ENCODE peak calls at places on chromosomes 2 and 18, in seven cellular contexts. O is Panc1, Z is cardiac muscle cell, S is mammary epithelial cell, T is IMR-90, B is heart left ventricle, Y is thyroid gland. P is an unnamed sample. For H3K4me1, the result is how much of the 10 kb centered on the place peaks cover.

GRCh38 chr18:58390399-58390798 is 238.5 kb downstream of the ALPK2 start:
- DNase-seq in T (no peak), B (no peak), S (no peak), Z (no peak), Y (no peak), O (no peak), P (no peak)

GRCh38 chr18:43563780-43564179 is 286.5 kb upstream of the SYT4 start:
- DNase-seq in Y (peak), B (no peak), S (peak), T (peak), O (no peak), Z (peak), P (no peak)

GRCh38 chr2:240615830-240616547 is 9.3 kb upstream of the GPR35 start:
- DNase-seq in Y (peak), O (no peak), T (no peak), Z (peak), B (peak), S (no peak), P (peak)

GRCh38 chr2:36541891-36542595 is 55.9 kb downstream of the FEZ2 start:
- DNase-seq in Z (no peak), S (no peak), B (no peak), Y (no peak), T (no peak), O (no peak), P (no peak)

GRCh38 chr18:22167471-22168151 is 1.8 kb upstream of the GATA6 start:
- DNase-seq in O (no peak), S (no peak), Z (peak), T (no peak), B (no peak), Y (peak), P (peak)

GRCh38 chr2:181037922-181038321 is 57.5 kb downstream of the UBE2E3 start:
- DNase-seq in Y (no peak), T (peak), Z (peak), O (no peak), S (peak), B (no peak), P (no peak)

GRCh38 chr18:27750014-27750413 is 426.9 kb downstream of the CDH2 start:
- DNase-seq in Y (no peak), O (no peak), B (no peak), Z (peak), T (peak), S (peak), P (no peak)

GRCh38 chr2:23532311-23533013 is 147.5 kb downstream of the KLHL29 start:
- DNase-seq in Y (no peak), O (no peak), S (no peak), T (no peak), B (peak), Z (no peak), P (no peak)

GRCh38 chr18:31303771-31304170 is 14.2 kb upstream of the DSG1 start:
- DNase-seq in Z (no peak), Y (no peak), B (no peak), T (peak), S (no peak), O (no peak), P (no peak)

GRCh38 chr2:130391058-130391871 is 35.4 kb downstream of the PTPN18 start:
- DNase-seq in S (peak), O (no peak), Y (peak), T (peak), Z (peak), B (peak), P (no peak)

DNA sequence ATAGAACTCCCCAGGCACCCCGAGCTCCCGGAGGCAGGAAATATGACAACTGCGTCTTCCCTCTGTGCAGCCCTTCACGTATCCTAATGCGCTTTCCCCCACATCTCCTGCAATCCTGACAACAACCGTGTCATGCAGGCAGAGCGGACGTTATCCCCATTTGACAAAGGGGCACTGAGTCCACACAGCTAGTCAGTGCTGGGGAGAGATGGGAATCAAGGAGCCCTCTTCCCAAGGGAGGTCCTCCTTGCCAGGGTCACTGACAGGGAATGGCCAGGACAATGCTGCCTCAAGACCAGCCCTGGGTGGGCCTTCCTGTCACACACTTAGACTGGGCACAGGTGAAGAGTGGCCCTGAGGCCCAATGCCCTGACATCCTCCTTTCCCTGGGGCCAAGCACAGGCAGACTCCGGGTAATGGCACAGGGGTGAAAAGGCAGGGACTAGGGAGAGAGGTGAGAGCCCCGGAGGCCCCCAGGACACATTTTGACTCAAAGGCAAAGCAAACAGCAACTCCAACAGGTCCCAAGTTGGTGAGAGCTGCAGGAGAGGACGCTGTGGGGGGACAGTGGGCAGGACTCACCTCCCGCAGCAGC is 2.2 kb downstream of the ADCY3 start:
- DNase-seq in Y (no peak), T (no peak), O (no peak), B (no peak), Z (no peak), S (no peak), P (no peak)
- H3K4me1 ChIP-seq in Y (under half), T (under half), O (under half), B (under half), Z (under half), S (under half), P (under half)

GRCh38 chr2:7913956-7914355 is 767.9 kb upstream of the ID2 start:
- DNase-seq in S (no peak), O (no peak), B (no peak), Y (no peak), Z (no peak), T (no peak), P (no peak)

GRCh38 chr2:7919510-7919909 is 762.3 kb upstream of the ID2 start:
- DNase-seq in T (no peak), O (no peak), Z (no peak), S (no peak), B (no peak), Y (no peak), P (no peak)

GRCh38 chr2:7911196-7911595 is 770.7 kb upstream of the ID2 start:
- DNase-seq in O (no peak), Y (no peak), T (no peak), B (no peak), S (no peak), Z (no peak), P (no peak)

GRCh38 chr2:7916670-7917069 is 765.2 kb upstream of the ID2 start:
- DNase-seq in T (no peak), B (no peak), Y (no peak), O (no peak), S (no peak), Z (no peak), P (no peak)

DNA sequence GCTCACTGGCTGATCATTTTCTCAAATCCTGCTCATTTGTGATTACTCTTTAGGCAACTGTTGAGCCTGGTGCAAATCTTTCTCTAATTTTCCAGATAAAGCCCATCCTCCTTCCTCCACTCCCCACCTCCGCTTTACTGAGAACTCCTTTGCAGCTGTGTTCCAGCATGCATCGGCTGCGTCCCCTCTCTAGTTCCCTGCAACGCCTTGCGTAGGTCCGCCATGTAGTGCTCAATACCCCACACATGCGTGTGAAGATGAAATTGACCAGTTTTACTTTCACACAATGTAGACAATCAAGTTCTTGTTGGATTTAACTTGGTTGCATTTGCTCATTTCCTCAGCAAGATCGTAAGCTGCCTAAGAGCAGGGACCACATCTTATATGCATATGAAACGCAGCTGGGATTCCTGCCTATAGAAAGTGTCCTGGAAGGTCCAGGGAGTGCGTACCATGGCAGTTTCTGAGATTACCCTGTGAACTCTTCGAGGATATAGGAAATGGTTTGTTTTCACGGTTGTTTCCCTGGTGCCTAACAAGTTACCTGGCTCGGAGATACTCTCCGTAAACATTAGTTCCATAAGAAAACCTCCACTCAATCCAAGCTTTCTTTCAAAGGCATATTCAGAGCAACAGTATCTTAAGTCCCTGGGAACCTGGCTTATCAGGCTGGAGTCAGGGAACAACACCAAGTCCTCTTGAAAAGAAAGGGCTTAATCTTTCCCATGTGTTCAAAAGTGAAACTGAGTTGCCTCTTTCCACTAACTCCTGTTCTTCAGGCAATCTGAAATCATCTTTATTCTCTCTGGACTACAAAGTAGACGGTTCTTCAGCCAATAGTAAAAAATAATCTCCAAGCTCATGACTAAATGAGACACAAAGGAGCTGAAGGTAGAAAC is 766.3 kb upstream of the ID2 start:
- DNase-seq in B (no peak), O (no peak), T (peak), Y (no peak), Z (peak), S (no peak), P (no peak)
- H3K27ac ChIP-seq in B (peak), O (no peak), T (no peak), Y (no peak), Z (no peak), S (no peak), P (no peak)

DNA sequence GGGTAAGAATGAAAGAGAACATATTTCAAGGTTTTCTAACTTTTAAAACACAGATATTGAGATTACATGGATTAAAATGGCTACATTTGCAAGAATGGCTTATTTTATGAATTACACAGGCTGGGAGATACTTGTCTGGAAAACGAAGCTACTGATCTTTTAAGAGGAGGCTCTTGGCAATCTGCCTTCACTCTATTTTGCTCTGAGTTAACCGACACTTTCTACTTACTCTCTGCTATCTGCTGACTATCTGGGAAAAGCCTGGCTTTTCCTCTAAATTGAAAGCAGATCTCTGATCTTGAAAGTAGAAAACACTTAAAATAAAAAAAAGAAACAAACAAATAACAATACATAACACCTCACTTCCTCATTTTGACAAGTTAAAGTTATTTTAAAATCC is 325.4 kb upstream of the LINC00305 start:
- DNase-seq in Z (no peak), T (no peak), B (no peak), Y (no peak), S (no peak), O (no peak), P (no peak)
- TF ChIP-seq CTCF in Z (no peak), T (no peak), B (no peak), Y (no peak), S (no peak), O (no peak), P (no peak)

GRCh38 chr18:35176925-35177324 is 63.9 kb upstream of the ZNF397 start:
- DNase-seq in S (no peak), T (no peak), B (no peak), O (no peak), Y (no peak), Z (no peak), P (no peak)
- H3K4me1 ChIP-seq in S (under half), T (under half), B (under half), O (under half), Y (under half), Z (under half), P (under half)

GRCh38 chr2:43159797-43160196 is 66.6 kb downstream of the ZFP36L2 start:
- DNase-seq in S (peak), Z (no peak), B (no peak), T (no peak), O (no peak), Y (no peak), P (no peak)

GRCh38 chr2:43157506-43158232 is 68.7 kb downstream of the ZFP36L2 start:
- DNase-seq in T (no peak), B (no peak), Y (no peak), S (peak), Z (no peak), O (no peak), P (no peak)

GRCh38 chr2:43160778-43161177 is 65.6 kb downstream of the ZFP36L2 start:
- DNase-seq in B (no peak), T (no peak), Z (no peak), Y (no peak), S (no peak), O (no peak), P (no peak)

GRCh38 chr2:43155842-43156511 is 70.4 kb downstream of the ZFP36L2 start:
- DNase-seq in B (no peak), Z (no peak), T (no peak), Y (no peak), O (no peak), S (no peak), P (no peak)

GRCh38 chr2:43158259-43158880 is 68.0 kb downstream of the ZFP36L2 start:
- DNase-seq in Z (peak), T (peak), Y (peak), B (peak), O (no peak), S (peak), P (peak)
- H3K27ac ChIP-seq in Z (peak), T (peak), Y (peak), B (peak), O (peak), S (peak), P (peak)

DNA sequence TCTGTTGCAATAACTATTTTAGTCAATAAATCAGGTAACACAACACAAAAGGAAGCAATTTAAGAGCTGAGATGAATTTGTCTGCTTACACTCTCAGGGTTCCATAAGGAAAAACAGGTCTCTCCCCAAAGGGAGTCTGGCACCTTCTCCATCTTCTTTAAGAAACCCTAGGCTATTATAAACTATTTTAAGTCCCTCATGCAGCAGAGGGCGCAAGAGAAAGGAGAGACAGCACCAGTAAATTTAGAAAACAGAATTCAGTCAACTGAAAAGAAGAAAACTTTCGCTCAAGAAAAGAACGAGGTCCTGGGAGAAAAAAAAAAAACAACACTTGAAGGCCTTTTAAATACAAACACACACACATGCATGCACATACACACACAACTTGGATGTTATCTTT is 19.1 kb downstream of the SULT1C4 start:
- DNase-seq in Z (peak), O (no peak), Y (no peak), B (no peak), S (peak), T (peak), P (no peak)
- TF ChIP-seq CTCF in Z (peak), O (peak), Y (no peak), B (no peak), S (peak), T (peak), P (no peak)

DNA sequence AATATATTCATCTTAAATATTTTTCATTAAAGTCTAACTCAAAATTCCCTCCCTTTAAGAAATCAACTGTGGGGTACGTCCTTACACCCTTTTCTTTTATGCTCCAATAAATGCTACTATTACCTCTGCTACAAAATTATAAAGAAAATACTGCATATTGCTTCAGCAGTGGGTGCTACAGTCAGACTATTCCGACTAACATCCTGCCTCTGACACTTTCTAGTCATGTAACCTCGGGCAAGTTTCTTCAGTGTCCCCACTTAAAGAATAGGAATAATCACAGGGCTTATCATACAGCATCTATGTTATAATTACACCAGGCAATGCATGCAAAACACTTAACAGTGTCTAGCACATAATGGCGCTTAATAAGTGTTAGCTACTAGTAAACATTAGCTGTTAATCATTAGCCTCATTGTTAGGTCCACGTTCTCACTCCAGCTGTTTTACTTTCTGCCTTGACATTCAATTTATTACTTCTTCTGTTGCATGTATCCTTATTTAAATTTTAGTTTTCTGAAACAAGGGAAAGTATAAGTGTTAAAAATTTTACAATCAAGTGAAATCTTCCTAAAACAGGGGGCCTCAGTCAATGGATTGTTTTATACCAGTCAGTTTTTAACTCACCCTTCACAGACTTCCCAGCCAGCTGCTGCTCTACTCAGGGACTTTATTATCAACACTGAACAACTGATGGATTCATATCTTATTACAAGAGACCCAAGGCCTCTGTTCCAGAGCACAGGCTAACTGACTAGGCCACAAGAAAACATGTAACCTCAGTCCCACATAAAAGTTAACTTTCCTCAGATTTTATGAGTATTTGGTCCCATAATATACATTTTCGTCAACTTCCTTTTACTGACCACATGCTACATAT is 54.0 kb downstream of the CLASP1 start:
- DNase-seq in Z (no peak), S (no peak), T (no peak), Y (no peak), B (no peak), O (no peak), P (no peak)
- H3K4me1 ChIP-seq in Z (under half), S (under half), T (under half), Y (under half), B (under half), O (under half), P (under half)

GRCh38 chr2:110752871-110753270 is 20.5 kb downstream of the ACOXL start:
- DNase-seq in O (no peak), T (no peak), S (no peak), B (no peak), Z (no peak), Y (no peak), P (no peak)
- H3K27ac ChIP-seq in O (no peak), T (no peak), S (no peak), B (no peak), Z (no peak), Y (no peak), P (no peak)

DNA sequence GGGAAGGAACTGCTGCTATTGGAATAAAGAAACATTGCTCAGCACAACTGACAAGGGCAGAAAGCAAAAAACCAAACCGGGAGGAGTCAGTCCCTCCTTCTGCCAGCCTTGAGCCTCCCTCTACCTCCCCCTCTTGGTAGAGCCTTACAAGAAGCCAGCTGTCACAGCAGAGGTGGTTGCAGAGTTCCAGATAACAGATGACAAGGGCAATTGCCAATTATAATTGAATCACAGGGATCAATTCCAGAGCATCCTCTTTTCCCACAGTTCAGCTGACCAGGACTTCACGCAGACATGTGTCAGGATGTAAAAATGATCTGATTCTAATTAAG is 548.2 kb upstream of the LRRTM1 start:
- DNase-seq in T (no peak), S (no peak), Z (no peak), O (no peak), Y (no peak), B (no peak), P (no peak)
- TF ChIP-seq CTCF in T (no peak), S (no peak), Z (no peak), O (no peak), Y (no peak), B (no peak), P (no peak)

DNA sequence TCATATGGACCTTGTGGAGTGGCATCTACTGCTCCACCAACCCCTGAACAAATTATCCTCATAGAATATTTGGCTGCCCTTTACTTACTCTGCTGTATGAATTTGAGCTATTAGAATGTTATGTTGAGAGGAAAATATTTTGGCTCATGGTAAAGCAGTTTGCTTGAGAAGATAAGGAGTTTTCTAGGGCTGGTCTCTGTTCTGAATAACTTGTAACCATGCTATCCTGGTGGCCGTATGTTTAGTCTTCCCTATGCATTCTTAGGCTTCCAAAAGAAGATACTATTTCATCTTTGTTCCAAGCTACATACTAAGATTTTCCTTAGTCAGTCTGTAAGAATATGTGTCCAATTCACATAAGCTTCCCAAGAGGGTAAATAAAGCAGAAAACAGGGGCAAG is 1105.2 kb upstream of the PIK3C3 start:
- DNase-seq in Z (peak), Y (no peak), S (no peak), T (no peak), B (no peak), O (no peak), P (no peak)
- H3K4me1 ChIP-seq in Z (under half), Y (under half), S (under half), T (under half), B (under half), O (under half), P (under half)

P was measured in ascending aorta.